ENCODE peak calls at places on chromosomes 11 and 22, in six cellular contexts. R is neural progenitor cell, X is K562, C is GM23338, K is fibroblast of lung, S is hepatocyte. G is an unnamed sample.

GRCh38 chr11:78420796-78421209 is 3.2 kb upstream of the GAB2 start:
- DNase-seq in R (no peak), S (peak), C (no peak), K (peak), X (no peak), G (no peak)

GRCh38 chr11:64969209-64969608 is 2.7 kb downstream of the MAJIN start:
- DNase-seq in X (no peak), S (no peak), K (peak), R (no peak), C (no peak), G (peak)

GRCh38 chr11:64080390-64080789 is 44.7 kb downstream of the FLRT1 start:
- DNase-seq in C (no peak), S (no peak), X (no peak), R (no peak), K (no peak), G (no peak)

GRCh38 chr11:112453601-112454577 is 193.2 kb upstream of the PLET1 start:
- DNase-seq in C (peak), X (peak), R (peak), S (peak), K (peak), G (no peak)

GRCh38 chr11:120172921-120173705 is 35.2 kb upstream of the TRIM29 start:
- DNase-seq in R (no peak), C (no peak), S (no peak), K (no peak), X (peak), G (no peak)

GRCh38 chr22:39589880-39590279 is 19.3 kb downstream of the CACNA1I start:
- DNase-seq in R (peak), X (no peak), K (no peak), S (no peak), C (no peak), G (no peak)

GRCh38 chr11:40030867-40031266 is 1428.6 kb downstream of the LRRC4C start:
- DNase-seq in S (no peak), C (peak), R (peak), X (no peak), K (no peak), G (no peak)

GRCh38 chr22:26937213-26937612 is 279.8 kb downstream of the MIAT start:
- DNase-seq in K (no peak), X (no peak), C (no peak), S (no peak), R (no peak), G (no peak)

GRCh38 chr11:116513894-116514293 is 258.9 kb downstream of the BUD13 start:
- DNase-seq in R (peak), C (peak), K (peak), S (peak), X (peak), G (no peak)

GRCh38 chr22:33325232-33326004 is 267.2 kb upstream of the SYN3 start:
- DNase-seq in S (peak), C (no peak), R (no peak), K (no peak), X (no peak), G (no peak)

GRCh38 chr11:62600367-62601113 is 1.1 kb downstream of the MTA2 start:
- DNase-seq in K (no peak), C (peak), X (peak), R (peak), S (no peak), G (no peak)

GRCh38 chr11:10038916-10039315 is 255.1 kb downstream of the SBF2 start:
- DNase-seq in C (no peak), X (no peak), R (no peak), K (peak), S (no peak), G (no peak)

GRCh38 chr22:31098633-31099110 is 8.7 kb downstream of the SELENOM start:
- DNase-seq in X (peak), K (no peak), C (peak), S (peak), R (peak), G (no peak)

GRCh38 chr22:17562906-17563870 is at the start of gene SLC25A18:
- DNase-seq in S (peak), K (peak), X (peak), C (peak), R (peak), G (no peak)

GRCh38 chr22:40361100-40361499 is 9.3 kb upstream of the SGSM3 start:
- DNase-seq in K (no peak), R (no peak), S (no peak), C (no peak), X (no peak), G (no peak)

GRCh38 chr22:45010532-45010900 is 711 bp upstream of the PHF21B start:
- DNase-seq in R (no peak), C (no peak), K (no peak), S (no peak), X (no peak), G (no peak)

GRCh38 chr11:13487661-13488030 is 8.2 kb downstream of the PTH start:
- DNase-seq in C (peak), X (peak), K (no peak), R (peak), S (no peak), G (no peak)

GRCh38 chr22:47571616-47572015 is 809.2 kb downstream of the TBC1D22A start:
- DNase-seq in C (no peak), K (no peak), S (no peak), X (no peak), R (no peak), G (no peak)

GRCh38 chr22:39908737-39909136 is 7.9 kb downstream of the GRAP2 start:
- DNase-seq in C (no peak), X (peak), R (no peak), K (no peak), S (no peak), G (no peak)

GRCh38 chr22:24104307-24105017 is 76.8 kb upstream of the SUSD2 start:
- DNase-seq in K (no peak), C (no peak), X (no peak), R (no peak), S (no peak), G (no peak)

GRCh38 chr11:111454561-111455192 is 57.5 kb downstream of the BTG4 start:
- DNase-seq in C (peak), K (peak), R (peak), X (peak), S (peak), G (peak)

GRCh38 chr11:76701701-76702100 is 31.2 kb upstream of the LRRC32 start:
- DNase-seq in R (no peak), X (no peak), S (no peak), C (no peak), K (peak), G (no peak)

GRCh38 chr11:111734383-111735261 is 31.6 kb downstream of the PPP2R1B start:
- DNase-seq in K (no peak), S (no peak), R (no peak), X (no peak), C (no peak), G (no peak)

GRCh38 chr11:11538277-11538960 is 83.4 kb downstream of the GALNT18 start:
- DNase-seq in S (peak), C (no peak), X (no peak), K (no peak), R (no peak), G (no peak)

GRCh38 chr22:49570032-49570848 is 257.4 kb downstream of the BRD1 start:
- DNase-seq in S (no peak), X (no peak), R (no peak), K (no peak), C (no peak), G (no peak)

GRCh38 chr11:86134580-86135318 is 65.9 kb upstream of the PICALM start:
- DNase-seq in K (no peak), S (peak), X (peak), R (no peak), C (no peak), G (no peak)

GRCh38 chr11:102546923-102547471 is 16.4 kb upstream of the MMP7 start:
- DNase-seq in K (no peak), R (no peak), C (no peak), S (no peak), X (no peak), G (no peak)

GRCh38 chr22:31604746-31605705 is 57.0 kb downstream of the PISD start:
- DNase-seq in S (no peak), X (no peak), C (no peak), R (no peak), K (no peak), G (no peak)

GRCh38 chr11:65366340-65366773 is 11.8 kb downstream of the TIGD3 start:
- DNase-seq in S (peak), K (peak), R (peak), C (peak), X (peak), G (no peak)

GRCh38 chr11:110434952-110435779 is 5.4 kb downstream of the FDX1 start:
- DNase-seq in C (peak), X (peak), S (no peak), K (peak), R (no peak), G (no peak)

GRCh38 chr11:115215694-115216615 is 288.3 kb downstream of the CADM1 start:
- DNase-seq in S (peak), C (peak), X (no peak), R (peak), K (no peak), G (no peak)

GRCh38 chr22:30277547-30278344 is 11.1 kb upstream of the OSM start:
- DNase-seq in K (peak), R (peak), X (no peak), C (no peak), S (peak), G (no peak)

GRCh38 chr22:46128606-46129005 is 21.7 kb upstream of the PPARA start:
- DNase-seq in X (no peak), S (no peak), C (no peak), R (no peak), K (no peak), G (no peak)

GRCh38 chr22:46126853-46127385 is 23.4 kb upstream of the PPARA start:
- DNase-seq in X (no peak), R (no peak), C (no peak), K (no peak), S (no peak), G (no peak)

GRCh38 chr22:46131151-46131587 is 19.2 kb upstream of the PPARA start:
- DNase-seq in C (peak), R (peak), X (peak), S (no peak), K (no peak), G (no peak)

GRCh38 chr22:46127556-46127955 is 22.8 kb upstream of the PPARA start:
- DNase-seq in X (no peak), K (no peak), R (no peak), S (no peak), C (no peak), G (no peak)

GRCh38 chr22:46129390-46130041 is 20.8 kb upstream of the PPARA start:
- DNase-seq in K (no peak), C (no peak), S (no peak), R (no peak), X (no peak), G (no peak)
- H3K4me3 ChIP-seq in K (no peak), C (no peak), S (no peak), R (no peak), X (no peak), G (no peak)

GRCh38 chr11:35415488-35415887 is 3.9 kb downstream of the SLC1A2 start:
- DNase-seq in X (no peak), R (no peak), S (no peak), C (no peak), K (no peak), G (no peak)

GRCh38 chr11:35418282-35418846 is 994 bp downstream of the SLC1A2 start:
- DNase-seq in C (peak), R (peak), K (no peak), S (peak), X (no peak), G (no peak)

GRCh38 chr11:35419713-35420333 is 465 bp upstream of the SLC1A2 start:
- DNase-seq in S (no peak), K (no peak), X (no peak), R (peak), C (peak), G (no peak)

GRCh38 chr11:35420371-35420770 is 1.0 kb upstream of the SLC1A2 start:
- DNase-seq in R (peak), C (peak), S (no peak), X (no peak), K (no peak), G (no peak)

DNA sequence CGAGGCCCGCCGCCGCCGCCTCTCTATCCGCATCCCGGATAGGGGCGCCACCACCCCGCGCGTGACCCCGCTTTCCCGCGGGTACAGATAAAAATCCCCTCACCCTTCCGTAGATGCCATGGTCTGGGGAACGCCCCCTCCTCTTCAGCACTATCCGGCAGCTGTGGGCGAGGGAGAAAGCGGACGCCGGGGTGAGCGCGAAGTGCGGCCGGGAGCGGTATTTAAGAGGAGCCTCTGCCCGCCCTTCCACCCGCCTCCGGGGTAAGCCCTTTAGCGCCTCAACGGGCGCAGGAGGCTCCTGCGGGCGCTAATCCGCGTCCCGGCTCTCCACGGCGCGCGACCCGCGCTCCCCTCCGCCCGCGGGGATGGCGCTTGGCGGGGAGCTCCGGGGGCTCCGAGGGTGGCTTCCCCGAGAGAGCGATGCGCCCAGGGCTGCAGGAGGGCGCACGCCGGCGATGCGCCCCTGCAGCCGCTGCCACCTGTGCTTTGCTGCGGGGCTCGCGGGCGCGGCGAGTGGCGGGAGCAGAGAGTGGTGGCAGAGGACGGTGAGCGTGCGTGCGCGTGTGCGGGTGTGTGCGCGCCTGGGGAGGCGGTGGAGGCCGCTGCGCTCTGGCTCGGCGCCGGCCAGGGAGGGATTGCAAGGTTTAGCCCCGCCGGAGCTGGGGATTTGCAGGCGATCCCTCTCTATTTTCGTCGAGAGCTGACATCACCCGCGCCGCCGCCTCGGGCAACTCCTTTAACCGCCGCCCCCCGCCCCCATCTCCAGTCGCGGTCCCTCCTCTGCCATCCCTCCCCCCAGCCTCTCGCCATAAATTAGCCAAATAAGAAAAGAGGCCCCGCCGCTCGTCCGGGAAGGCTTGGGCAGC is at the start of gene SLC1A2:
- DNase-seq in K (no peak), R (peak), C (peak), X (no peak), S (peak), G (no peak)
- TF ChIP-seq EZH2 in K (no peak), R (peak), C (peak), X (no peak), S (peak), G (peak)

DNA sequence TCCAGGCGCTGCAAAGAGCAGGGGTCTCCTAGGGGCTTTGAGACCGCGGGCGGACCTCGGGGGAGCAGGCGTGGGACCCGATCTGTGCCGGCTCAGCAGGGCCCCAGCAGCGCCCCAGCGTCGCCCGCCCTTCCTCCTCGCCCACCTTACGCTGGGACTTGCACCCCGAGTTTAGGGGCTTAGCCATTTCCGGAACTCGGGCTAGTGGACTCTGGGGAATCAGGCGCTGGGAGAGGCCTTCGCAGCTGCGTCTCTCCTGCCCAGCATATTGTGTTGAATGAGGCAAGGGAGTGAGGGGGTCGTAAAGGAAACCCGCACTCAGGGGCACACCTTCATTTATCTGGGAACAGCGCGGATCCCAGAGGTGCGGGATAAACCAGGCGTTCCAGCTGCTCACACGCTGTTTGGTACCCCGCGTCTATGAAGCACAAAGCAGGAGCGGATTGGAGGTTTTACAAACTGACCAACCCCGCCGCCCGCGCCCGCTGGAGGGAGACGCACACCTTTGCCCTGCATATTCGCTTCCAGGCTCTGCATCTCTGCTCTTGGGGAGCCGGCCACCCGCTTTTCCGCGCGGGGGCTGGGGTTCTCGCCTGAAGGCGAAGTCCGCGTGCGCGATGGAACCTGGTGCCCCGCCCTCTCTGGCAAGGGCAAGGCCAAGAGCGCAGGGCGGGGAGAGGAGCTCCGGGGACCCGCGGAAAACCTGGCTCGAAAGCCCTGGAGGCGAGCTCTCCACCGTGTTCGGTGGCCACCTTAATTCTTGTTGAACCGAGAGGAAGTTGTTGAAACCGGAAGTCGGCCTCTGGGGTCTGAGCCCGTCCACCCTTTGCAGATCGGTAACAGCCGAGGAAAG is 6.7 kb upstream of the ALX4 start:
- DNase-seq in S (no peak), R (peak), C (peak), X (no peak), K (no peak), G (no peak)
- H3K4me3 ChIP-seq in S (peak), R (peak), C (peak), X (no peak), K (no peak), G (peak)

GRCh38 chr11:74730601-74731260 is 495 bp downstream of the CHRDL2 start:
- DNase-seq in R (peak), X (no peak), C (peak), K (no peak), S (no peak), G (no peak)
- TF ChIP-seq EZH2 in R (peak), X (no peak), C (peak), K (peak), S (no peak), G (peak)

GRCh38 chr11:1878134-1879031 is 13.3 kb downstream of the PRR33 start:
- DNase-seq in C (no peak), X (no peak), R (no peak), S (peak), K (no peak), G (no peak)

GRCh38 chr11:1876361-1877063 is 15.2 kb downstream of the PRR33 start:
- DNase-seq in K (peak), C (peak), X (peak), R (peak), S (peak), G (no peak)

GRCh38 chr11:1879342-1879940 is 12.3 kb downstream of the PRR33 start:
- DNase-seq in K (no peak), R (no peak), S (no peak), C (no peak), X (no peak), G (no peak)

GRCh38 chr11:1875093-1875785 is 16.5 kb downstream of the PRR33 start:
- DNase-seq in X (no peak), R (no peak), K (no peak), C (no peak), S (no peak), G (no peak)

DNA sequence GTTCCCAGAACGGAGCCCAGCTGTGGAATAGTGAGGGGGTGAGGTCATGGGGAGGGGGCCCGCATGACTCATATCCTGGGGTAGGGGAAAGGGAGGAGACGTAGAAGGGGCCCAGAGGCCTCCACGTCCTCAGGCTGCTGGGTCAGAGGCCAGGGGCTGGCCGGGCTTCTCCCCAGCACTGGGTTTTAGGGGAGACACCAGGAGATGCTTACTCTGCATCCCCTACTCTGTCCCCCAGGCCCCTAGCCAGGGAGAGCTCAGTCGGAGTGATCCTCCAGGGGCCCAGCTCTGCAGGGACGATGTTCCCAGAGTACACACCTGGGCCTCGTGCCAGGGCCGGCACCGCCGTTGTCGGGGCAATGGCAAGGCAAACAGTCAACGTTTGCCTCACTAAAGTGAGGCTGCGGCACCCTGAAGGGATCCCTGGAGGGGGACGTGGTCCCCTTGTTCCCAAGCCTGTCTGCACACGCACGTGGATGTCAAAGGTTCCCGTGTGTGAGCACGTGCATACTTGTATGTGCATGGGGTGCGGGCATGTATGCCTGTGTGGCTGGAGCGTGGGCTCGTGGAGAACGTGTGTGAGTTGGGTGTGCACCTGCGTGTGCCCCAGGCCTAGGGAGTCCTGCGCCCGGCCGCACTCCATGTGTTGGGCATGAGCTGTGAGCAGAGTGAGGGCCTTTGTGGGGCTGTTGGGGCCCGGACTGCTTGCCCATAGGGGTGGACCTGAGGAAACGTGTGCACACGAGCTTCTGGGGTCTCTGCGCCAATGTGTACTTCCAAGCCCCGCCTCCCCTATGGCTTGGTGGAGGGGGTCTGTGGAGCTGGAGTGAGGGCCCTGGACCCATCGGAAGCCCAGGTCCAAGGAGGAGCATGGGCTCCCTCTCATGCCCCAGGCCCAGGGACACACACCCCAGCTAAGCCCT is 14.2 kb downstream of the PRR33 start:
- DNase-seq in K (peak), R (no peak), S (peak), X (no peak), C (no peak), G (no peak)
- H3K4me3 ChIP-seq in K (no peak), R (no peak), S (no peak), X (no peak), C (no peak), G (no peak)